ENCODE peak calls at places on chromosomes 7 and 10, in five cellular contexts. S, Z, A, P and U are unnamed samples.

GRCh38 chr7:90172121-90172520 is 17.9 kb downstream of the STEAP1 start:
- DNase-seq in S (no peak), Z (no peak), A (no peak), P (no peak), U (no peak)

GRCh38 chr10:114375082-114375481 is 29.2 kb downstream of the AFAP1L2 start:
- DNase-seq in S (no peak), Z (no peak), A (no peak), P (no peak), U (no peak)

GRCh38 chr10:119301397-119301796 is 94.0 kb downstream of the GRK5 start:
- DNase-seq in S (no peak), Z (no peak), A (no peak), P (no peak), U (no peak)

GRCh38 chr10:129074939-129075338 is 392.1 kb upstream of the MGMT start:
- DNase-seq in S (no peak), Z (no peak), A (no peak), P (no peak), U (no peak)

GRCh38 chr7:5423272-5423843 is at the start of gene TNRC18:
- DNase-seq in S (no peak), Z (no peak), A (no peak), P (no peak), U (no peak)

GRCh38 chr10:101848408-101848807 is 4.8 kb upstream of the KCNIP2 start:
- DNase-seq in S (no peak), Z (no peak), A (no peak), P (no peak), U (no peak)

GRCh38 chr10:16227674-16228073 is 209.1 kb upstream of the PTER start:
- DNase-seq in S (no peak), Z (no peak), A (no peak), P (no peak), U (no peak)

GRCh38 chr7:134828361-134828760 is 48.9 kb downstream of the CALD1 start:
- DNase-seq in S (no peak), Z (no peak), A (no peak), P (no peak), U (no peak)

GRCh38 chr10:19922236-19922963 is 106.2 kb downstream of the PLXDC2 start:
- DNase-seq in S (no peak), Z (no peak), A (no peak), P (no peak), U (no peak)

GRCh38 chr7:18997477-18998130 is 119.8 kb downstream of the TWIST1 start:
- DNase-seq in S (no peak), Z (no peak), A (no peak), P (no peak), U (no peak)

GRCh38 chr10:103546401-103546800 is 52.9 kb downstream of the NEURL1 start:
- DNase-seq in S (no peak), Z (no peak), A (no peak), P (no peak), U (no peak)

GRCh38 chr10:31121074-31121685 is 89.5 kb upstream of the ZNF438 start:
- DNase-seq in S (no peak), Z (no peak), A (no peak), P (no peak), U (no peak)

GRCh38 chr7:151694828-151695580 is 175.3 kb upstream of the RHEB start:
- DNase-seq in S (no peak), Z (no peak), A (peak), P (no peak), U (no peak)

GRCh38 chr10:75773139-75773801 is 341.8 kb downstream of the LRMDA start:
- DNase-seq in S (no peak), Z (no peak), A (peak), P (no peak), U (no peak)

GRCh38 chr7:134443396-134444070 is 15.4 kb downstream of the AKR1B1 start:
- DNase-seq in S (no peak), Z (no peak), A (no peak), P (no peak), U (no peak)

GRCh38 chr10:120832106-120832505 is 19.1 kb upstream of the WDR11 start:
- DNase-seq in S (no peak), Z (no peak), A (no peak), P (no peak), U (no peak)

GRCh38 chr7:38880035-38880434 is 29.0 kb downstream of the VPS41 start:
- DNase-seq in S (no peak), Z (no peak), A (no peak), P (no peak), U (no peak)

GRCh38 chr10:127331696-127332095 is 135.3 kb upstream of the INSYN2A start:
- DNase-seq in S (no peak), Z (no peak), A (no peak), P (no peak), U (no peak)

GRCh38 chr10:99304027-99304856 is 24.9 kb upstream of the CNNM1 start:
- DNase-seq in S (no peak), Z (no peak), A (peak), P (no peak), U (no peak)

GRCh38 chr7:54986716-54987115 is 32.1 kb upstream of the EGFR start:
- DNase-seq in S (no peak), Z (no peak), A (no peak), P (no peak), U (no peak)

GRCh38 chr7:45033931-45034290 is 33.9 kb downstream of the CCM2 start:
- DNase-seq in S (no peak), Z (no peak), A (no peak), P (no peak), U (no peak)

GRCh38 chr7:7190142-7190541 is 7.8 kb downstream of the C1GALT1 start:
- DNase-seq in S (no peak), Z (no peak), A (no peak), P (no peak), U (no peak)

GRCh38 chr10:30014511-30014910 is 44.9 kb downstream of the JCAD start:
- DNase-seq in S (no peak), Z (no peak), A (no peak), P (no peak), U (no peak)

GRCh38 chr7:90938371-90938770 is 325.9 kb upstream of the FZD1 start:
- DNase-seq in S (no peak), Z (no peak), A (no peak), P (no peak), U (no peak)

GRCh38 chr10:1010703-1011102 is 15.0 kb downstream of the IDI2 start:
- DNase-seq in S (no peak), Z (no peak), A (no peak), P (no peak), U (no peak)

GRCh38 chr7:150753826-150754603 is 16.8 kb downstream of the GIMAP5 start:
- DNase-seq in S (no peak), Z (no peak), A (peak), P (no peak), U (no peak)

GRCh38 chr10:116690356-116691078 is 51.8 kb downstream of the HSPA12A start:
- DNase-seq in S (no peak), Z (no peak), A (no peak), P (no peak), U (no peak)

GRCh38 chr10:119665901-119666708 is 14.9 kb downstream of the BAG3 start:
- DNase-seq in S (no peak), Z (no peak), A (peak), P (no peak), U (no peak)

GRCh38 chr7:117247809-117248208 is 75.0 kb downstream of the WNT2 start:
- DNase-seq in S (no peak), Z (no peak), A (no peak), P (no peak), U (no peak)

GRCh38 chr7:30917216-30917893 is 5.7 kb downstream of the AQP1 start:
- DNase-seq in S (no peak), Z (no peak), A (no peak), P (no peak), U (no peak)

GRCh38 chr7:71348751-71349415 is 216.9 kb downstream of the GALNT17 start:
- DNase-seq in S (no peak), Z (no peak), A (no peak), P (no peak), U (peak)

GRCh38 chr7:143013897-143014296 is 13.0 kb downstream of the OR9A2 start:
- DNase-seq in S (no peak), Z (no peak), A (no peak), P (no peak), U (no peak)

GRCh38 chr7:50450691-50451051 is 521 bp upstream of the FIGNL1 start:
- DNase-seq in S (no peak), Z (no peak), A (no peak), P (no peak), U (no peak)

GRCh38 chr7:38411404-38411803 is 138.0 kb upstream of the TARP start:
- DNase-seq in S (peak), Z (no peak), A (peak), P (no peak), U (no peak)

GRCh38 chr10:21978191-21978862 is 25.2 kb downstream of the DNAJC1 start:
- DNase-seq in S (no peak), Z (no peak), A (no peak), P (no peak), U (no peak)

GRCh38 chr7:85773116-85773783 is 586.4 kb upstream of the SEMA3D start:
- DNase-seq in S (no peak), Z (no peak), A (no peak), P (no peak), U (no peak)

GRCh38 chr10:106956216-106956915 is 208.1 kb downstream of the SORCS1 start:
- DNase-seq in S (no peak), Z (no peak), A (no peak), P (no peak), U (no peak)
- TF ChIP-seq ZNF274 in S (no peak), Z (no peak), A (no peak), P (no peak), U (no peak)

GRCh38 chr7:32916006-32916405 is 24.4 kb upstream of the KBTBD2 start:
- DNase-seq in S (no peak), Z (no peak), A (no peak), P (no peak), U (no peak)

DNA sequence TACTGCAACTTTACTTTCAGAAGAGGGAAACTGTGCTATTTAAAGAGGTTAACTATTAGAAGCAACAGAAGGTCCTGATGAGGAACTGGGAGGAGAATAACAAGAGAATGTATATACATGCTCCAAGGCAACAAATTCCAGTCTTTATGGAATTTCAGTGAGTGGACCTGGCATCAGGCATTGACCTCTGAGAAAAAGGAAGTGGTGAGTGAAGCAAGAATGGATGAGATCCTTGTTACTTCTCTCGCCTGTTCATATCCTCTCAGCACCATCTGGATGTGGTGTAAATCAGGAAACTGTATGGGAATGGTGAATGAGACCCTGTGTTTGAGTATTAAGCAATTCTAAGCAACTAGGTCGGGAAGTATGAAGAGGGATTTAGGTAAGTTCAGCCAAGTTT is 30.3 kb upstream of the KBTBD2 start:
- DNase-seq in S (no peak), Z (no peak), A (no peak), P (no peak), U (no peak)
- TF ChIP-seq ZNF274 in S (no peak), Z (no peak), A (no peak), P (no peak), U (no peak)

GRCh38 chr10:107481881-107482280 is 317.4 kb upstream of the SORCS1 start:
- DNase-seq in S (no peak), Z (no peak), A (no peak), P (no peak), U (no peak)

GRCh38 chr10:107492389-107492788 is 327.9 kb upstream of the SORCS1 start:
- DNase-seq in S (no peak), Z (no peak), A (peak), P (no peak), U (no peak)

GRCh38 chr10:107490389-107490788 is 325.9 kb upstream of the SORCS1 start:
- DNase-seq in S (no peak), Z (no peak), A (no peak), P (no peak), U (no peak)

GRCh38 chr10:107485019-107485418 is 320.5 kb upstream of the SORCS1 start:
- DNase-seq in S (no peak), Z (no peak), A (no peak), P (no peak), U (no peak)

GRCh38 chr10:107487284-107487683 is 322.8 kb upstream of the SORCS1 start:
- DNase-seq in S (no peak), Z (no peak), A (no peak), P (no peak), U (no peak)
- TF ChIP-seq ZNF274 in S (no peak), Z (no peak), A (no peak), P (no peak), U (no peak)

DNA sequence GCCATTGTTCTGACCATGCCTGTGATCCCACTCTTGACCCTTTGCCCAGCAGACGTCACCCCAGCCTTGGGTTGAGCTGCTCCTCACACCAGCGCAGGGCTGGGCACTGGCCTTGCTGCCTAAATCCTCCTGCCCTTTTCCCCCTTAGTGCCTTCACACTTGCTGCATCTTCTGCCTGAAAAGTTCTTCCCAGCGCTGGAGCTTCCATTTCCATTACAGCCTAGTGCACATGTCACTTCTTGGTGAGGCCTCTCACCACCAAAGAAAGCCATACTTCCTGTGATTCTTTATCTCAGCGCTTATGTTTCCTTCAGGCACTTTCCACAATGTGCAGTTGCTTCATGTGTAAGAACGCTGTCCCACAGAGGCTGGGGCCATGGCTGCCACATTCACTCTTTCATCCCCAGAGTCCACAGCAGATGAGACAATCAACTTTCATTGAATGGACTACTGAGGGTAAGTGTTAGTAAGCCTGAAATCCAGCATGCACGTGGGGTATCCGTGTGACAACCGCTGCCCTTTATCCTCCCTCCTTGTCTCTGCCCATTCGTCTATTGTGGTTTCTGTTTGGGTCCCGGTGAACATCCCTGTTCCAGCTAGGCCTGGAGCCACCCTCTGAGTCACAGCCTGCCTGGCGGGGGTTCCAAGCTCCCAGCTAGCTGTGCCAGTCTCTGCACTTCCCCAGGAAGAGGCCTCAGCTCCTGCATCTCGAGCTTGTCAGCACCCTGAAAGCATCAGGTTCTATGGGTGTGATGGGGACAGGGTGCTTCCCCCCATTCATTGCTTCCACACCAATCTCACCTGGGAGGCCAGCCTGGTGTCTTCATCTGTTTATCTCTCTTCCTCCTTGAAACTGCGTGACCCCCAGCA is 37.4 kb downstream of the ADRA2A start:
- DNase-seq in S (no peak), Z (no peak), A (no peak), P (no peak), U (no peak)
- TF ChIP-seq ZNF274 in S (no peak), Z (no peak), A (no peak), P (no peak), U (no peak)

DNA sequence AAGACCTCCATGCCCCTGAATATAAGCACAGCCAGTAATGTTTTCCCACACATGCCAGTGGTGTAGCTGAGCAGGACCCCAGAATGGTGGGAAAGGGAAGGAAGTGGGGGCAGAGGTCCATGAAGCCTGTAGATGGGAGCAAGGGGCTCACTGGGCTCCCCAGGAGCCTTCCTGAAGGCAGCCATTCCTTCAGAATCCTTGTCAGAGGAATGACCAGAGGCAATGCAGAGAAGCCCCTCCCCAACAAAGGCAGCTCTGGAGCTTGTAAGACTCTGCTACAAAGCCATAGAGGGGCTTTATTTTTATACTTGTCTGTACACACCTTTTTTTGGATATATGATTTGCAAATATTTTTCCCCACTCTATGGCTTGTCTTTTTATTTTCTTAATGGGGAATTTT is 165.0 kb upstream of the TCF7L2 start:
- DNase-seq in S (no peak), Z (no peak), A (no peak), P (no peak), U (no peak)
- TF ChIP-seq ZNF274 in S (no peak), Z (no peak), A (no peak), P (no peak), U (no peak)

DNA sequence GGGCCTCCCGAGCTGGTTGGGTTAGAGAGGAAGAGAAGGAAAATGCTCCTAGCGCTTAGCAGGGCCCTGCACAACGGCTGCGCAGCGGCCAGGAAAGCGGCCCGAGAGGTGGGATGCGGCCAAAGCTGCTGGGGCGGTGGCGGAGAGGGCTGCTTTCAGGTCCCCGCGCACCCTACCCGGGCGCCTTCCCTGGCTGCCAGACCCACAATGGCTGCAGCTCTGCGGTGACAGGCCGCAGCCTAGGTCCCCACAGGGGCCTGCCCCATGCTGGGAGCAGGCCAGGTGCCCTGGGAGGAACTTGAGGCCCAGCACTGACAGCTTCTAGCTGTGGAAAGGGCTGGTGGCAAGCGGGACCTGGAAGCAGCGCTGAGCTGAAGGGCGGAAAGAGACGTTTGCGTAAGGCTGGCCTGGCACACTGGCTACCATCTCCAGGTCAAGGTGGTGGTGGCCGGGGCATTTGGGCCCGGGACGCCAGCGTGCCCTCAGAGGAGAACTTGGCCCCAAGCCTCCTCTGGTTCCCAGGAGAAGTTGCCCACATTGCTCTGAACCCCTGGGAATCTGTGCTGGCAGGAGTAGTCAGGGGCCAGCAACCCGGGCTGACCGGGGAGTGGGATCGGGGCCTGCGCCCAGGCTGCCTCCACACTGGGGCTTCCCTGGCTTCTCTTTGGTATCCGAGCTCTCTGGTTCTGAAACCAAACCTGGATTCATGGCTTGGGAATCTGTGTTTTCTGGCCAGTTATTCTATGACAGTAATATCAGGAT is 72.9 kb upstream of the ZNF804B start:
- DNase-seq in S (no peak), Z (no peak), A (no peak), P (no peak), U (no peak)
- TF ChIP-seq ZNF274 in S (no peak), Z (no peak), A (no peak), P (no peak), U (no peak)

DNA sequence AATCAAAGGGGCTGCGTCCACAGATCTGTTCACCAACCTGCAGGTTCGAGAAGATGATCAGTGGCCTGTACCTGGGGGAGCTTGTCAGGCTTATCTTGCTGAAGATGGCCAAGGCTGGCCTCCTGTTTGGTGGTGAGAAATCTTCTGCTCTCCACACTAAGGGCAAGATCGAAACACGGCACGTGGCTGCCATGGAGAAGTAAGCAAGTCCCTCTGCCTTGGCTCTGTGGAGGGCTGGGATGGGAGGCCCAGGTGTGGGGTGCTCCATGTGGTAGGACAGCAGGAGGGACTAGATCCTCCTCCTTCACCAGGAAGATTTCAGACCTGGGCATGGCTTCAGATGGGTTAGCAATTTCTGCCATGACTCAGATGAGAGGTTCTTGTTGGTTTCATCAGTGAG is 25.9 kb downstream of the HKDC1 start:
- DNase-seq in S (no peak), Z (no peak), A (no peak), P (no peak), U (no peak)
- TF ChIP-seq ZNF274 in S (no peak), Z (no peak), A (no peak), P (no peak), U (no peak)

DNA sequence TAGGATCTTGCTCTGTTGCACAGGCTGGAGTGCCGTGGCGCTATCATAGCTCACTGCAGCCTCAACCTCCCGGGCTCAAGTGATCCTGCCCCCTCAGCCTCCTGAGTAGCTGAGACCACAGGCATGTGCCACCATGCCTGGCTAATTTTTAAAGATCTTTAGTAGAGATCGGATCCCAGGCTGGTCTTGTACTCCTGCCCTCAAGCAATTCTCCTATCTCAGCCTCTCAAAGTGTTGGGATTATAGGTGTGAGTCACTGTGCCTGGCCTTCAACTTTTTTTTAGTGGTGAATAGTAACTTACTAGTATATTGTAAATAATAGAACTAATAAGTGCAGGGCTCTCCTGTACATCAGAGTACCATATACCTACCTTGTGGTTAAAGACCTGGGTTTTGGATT is 52.1 kb upstream of the LMTK2 start:
- DNase-seq in S (no peak), Z (no peak), A (no peak), P (no peak), U (no peak)
- TF ChIP-seq ZNF274 in S (no peak), Z (no peak), A (no peak), P (no peak), U (no peak)